ENCODE peak calls at places on chromosomes 16 and 17, in four cellular contexts. T is neural crest cell, Z is smooth muscle cell of the brain vasculature, S is GM13976. L is an unnamed sample.

GRCh38 chr16:1093284-1094123 is 2.5 kb downstream of the C1QTNF8 start:
- DNase-seq in S (no peak), T (no peak), Z (no peak), L (no peak)

GRCh38 chr16:5490499-5490898 is 392.9 kb upstream of the EEF2KMT start:
- DNase-seq in Z (no peak), T (peak; percentile 72), S (no peak), L (peak; percentile 0)

GRCh38 chr16:2591476-2592240 is 53.8 kb downstream of the PDPK1 start:
- DNase-seq in Z (no peak), S (no peak), T (no peak), L (no peak)

GRCh38 chr16:31874354-31875111 is 926 bp downstream of the ZNF267 start:
- DNase-seq in S (peak; percentile 52), T (no peak), Z (no peak), L (no peak)

GRCh38 chr17:77273397-77274136 is 132.8 kb downstream of the SEC14L1 start:
- DNase-seq in T (no peak), S (no peak), Z (no peak), L (no peak)

GRCh38 chr16:17465460-17465859 is 5.3 kb downstream of the XYLT1 start:
- DNase-seq in T (no peak), Z (no peak), S (no peak), L (no peak)

GRCh38 chr16:31453255-31454204 is 5.8 kb upstream of the ARMC5 start:
- DNase-seq in S (no peak), T (no peak), Z (no peak), L (no peak)

GRCh38 chr16:85089485-85089884 is 22.8 kb downstream of the CIBAR2 start:
- DNase-seq in T (no peak), Z (no peak), S (no peak), L (no peak)

GRCh38 chr17:19867094-19867653 is 562 bp downstream of the ULK2 start:
- DNase-seq in Z (no peak), T (peak; percentile 58), S (peak; percentile 74), L (no peak)